ENCODE peak calls at places on chromosomes 2 and 18, in ten cellular contexts. N is brain microvascular endothelial cell, S is PC-3, R is RWPE2, T is upper lobe of right lung, I is adrenal gland, Z is uterus, O is PC-9, G is ovary, P is WERI-Rb-1. M is an unnamed sample. For H3K27me3, the result is how much of the 10 kb centered on the place peaks cover.

GRCh38 chr2:237603718-237604362 is 13.3 kb upstream of the RAB17 start:
- DNase-seq in N (peak), S (peak), R (no peak), T (no peak), I (peak), Z (no peak), O (no peak), G (no peak), P (no peak), M (no peak)

GRCh38 chr2:64696631-64697030 is 42.9 kb upstream of the SERTAD2 start:
- DNase-seq in N (no peak), S (no peak), R (no peak), T (no peak), I (no peak), Z (no peak), O (no peak), G (no peak), P (no peak), M (no peak)

GRCh38 chr2:26034597-26035067 is 748 bp downstream of the RAB10 start:
- DNase-seq in N (no peak), S (peak), R (no peak), T (no peak), I (no peak), Z (no peak), O (no peak), G (no peak), P (no peak), M (no peak)

GRCh38 chr2:169928463-169928864 is 101.2 kb downstream of the UBR3 start:
- DNase-seq in N (peak), S (peak), R (no peak), T (no peak), I (no peak), Z (no peak), O (no peak), G (no peak), P (no peak), M (no peak)

GRCh38 chr18:68400889-68401288 is 314.0 kb downstream of the TMX3 start:
- DNase-seq in N (no peak), S (no peak), R (no peak), T (no peak), I (no peak), Z (no peak), O (no peak), G (no peak), P (no peak), M (no peak)

GRCh38 chr2:238506669-238507068 is 79.9 kb downstream of the ASB1 start:
- DNase-seq in N (no peak), S (no peak), R (peak), T (peak), I (no peak), Z (no peak), O (no peak), G (peak), P (no peak), M (no peak)

GRCh38 chr2:77823028-77823427 is 300.9 kb upstream of the LRRTM4 start:
- DNase-seq in N (no peak), S (no peak), R (no peak), T (no peak), I (no peak), Z (no peak), O (no peak), G (no peak), P (no peak), M (no peak)

GRCh38 chr2:167127135-167127534 is 238.9 kb downstream of the XIRP2 start:
- DNase-seq in N (peak), S (peak), R (no peak), T (no peak), I (no peak), Z (no peak), O (no peak), G (no peak), P (peak), M (no peak)

GRCh38 chr2:43450617-43451016 is 145.2 kb downstream of the THADA start:
- DNase-seq in N (no peak), S (no peak), R (no peak), T (no peak), I (no peak), Z (no peak), O (no peak), G (no peak), P (no peak), M (no peak)

GRCh38 chr18:73668051-73668450 is 479.6 kb downstream of the FBXO15 start:
- DNase-seq in N (no peak), S (no peak), R (no peak), T (no peak), I (no peak), Z (no peak), O (no peak), G (no peak), P (no peak), M (no peak)

GRCh38 chr2:241686649-241687425 is at the start of gene DTYMK:
- DNase-seq in N (peak), S (peak), R (peak), T (peak), I (peak), Z (peak), O (peak), G (peak), P (peak), M (peak)

GRCh38 chr2:143355814-143356213 is 226.6 kb downstream of the ARHGAP15 start:
- DNase-seq in N (no peak), S (no peak), R (no peak), T (no peak), I (no peak), Z (no peak), O (no peak), G (no peak), P (no peak), M (no peak)

GRCh38 chr2:106094101-106094860 is 99.8 kb downstream of the UXS1 start:
- DNase-seq in N (no peak), S (no peak), R (no peak), T (no peak), I (no peak), Z (no peak), O (no peak), G (no peak), P (no peak), M (no peak)

GRCh38 chr2:218902427-218902826 is 21.8 kb downstream of the WNT10A start:
- DNase-seq in N (no peak), S (no peak), R (no peak), T (no peak), I (no peak), Z (no peak), O (no peak), G (no peak), P (no peak), M (no peak)
- H3K27me3 ChIP-seq in N (under half), S (under half), R (under half), T (half or more), I (under half), Z (under half), O (under half), G (under half), P (under half), M (under half)

GRCh38 chr18:57434177-57434535 is 1.0 kb upstream of the ONECUT2 start:
- DNase-seq in N (no peak), S (no peak), R (no peak), T (no peak), I (no peak), Z (no peak), O (no peak), G (no peak), P (peak), M (no peak)

GRCh38 chr18:57433492-57434176 is 1.5 kb upstream of the ONECUT2 start:
- DNase-seq in N (no peak), S (peak), R (no peak), T (no peak), I (no peak), Z (no peak), O (no peak), G (no peak), P (no peak), M (no peak)

GRCh38 chr18:57436193-57436964 is 1.2 kb downstream of the ONECUT2 start:
- DNase-seq in N (no peak), S (no peak), R (no peak), T (no peak), I (no peak), Z (no peak), O (no peak), G (peak), P (no peak), M (no peak)

GRCh38 chr18:57435851-57436192 is 648 bp downstream of the ONECUT2 start:
- DNase-seq in N (no peak), S (no peak), R (no peak), T (no peak), I (no peak), Z (no peak), O (no peak), G (no peak), P (peak), M (no peak)

DNA sequence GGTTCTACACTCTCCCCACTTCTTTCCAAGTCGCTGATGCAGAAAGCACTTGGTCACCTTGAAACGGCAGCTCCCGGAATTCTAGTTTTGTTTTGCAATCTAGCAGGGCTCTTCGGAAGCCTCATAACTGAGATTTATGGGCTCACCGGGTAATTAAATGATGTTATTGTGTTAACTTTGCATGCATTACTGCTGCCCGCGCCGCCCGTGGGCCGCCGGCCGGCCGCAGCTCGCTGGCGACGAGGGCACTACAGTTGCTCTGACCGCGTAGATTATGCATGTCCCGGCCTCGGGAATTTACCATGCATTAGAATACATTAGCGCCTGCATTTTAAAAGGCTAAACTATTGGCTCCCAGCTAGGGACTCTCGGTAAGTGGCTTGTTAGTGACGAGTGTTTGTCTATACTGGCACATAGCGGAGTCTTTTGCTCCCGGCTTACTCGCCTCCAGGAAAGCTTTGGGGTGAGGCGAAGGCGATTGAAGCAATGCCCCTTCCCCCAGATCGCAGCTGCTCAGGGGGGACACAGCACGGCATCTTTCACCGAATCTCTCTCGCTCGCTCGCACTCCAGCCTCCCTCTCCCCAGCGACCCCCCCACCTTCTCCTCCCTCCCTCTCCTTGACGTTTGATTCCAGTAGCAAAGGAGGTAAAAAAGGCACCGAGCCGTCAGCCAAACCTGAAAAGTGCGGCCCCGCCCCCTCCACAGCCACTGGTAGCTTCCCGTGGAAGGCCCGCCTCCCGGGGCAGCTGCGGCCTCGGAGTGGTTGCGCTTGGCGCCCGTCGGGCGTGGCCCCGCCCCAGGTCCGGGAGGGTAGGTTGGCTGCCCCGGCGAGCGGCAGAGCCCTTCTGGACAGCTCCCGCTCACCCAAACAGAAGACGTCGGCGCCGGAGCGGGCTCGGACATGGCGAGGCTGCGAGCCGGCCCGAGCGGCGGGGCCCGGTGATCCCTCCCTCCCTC is at the start of gene ONECUT2:
- DNase-seq in N (peak), S (peak), R (peak), T (peak), I (peak), Z (peak), O (peak), G (peak), P (peak), M (peak)
- H3K4me3 ChIP-seq in N (peak), S (peak), R (peak), T (peak), I (peak), Z (peak), O (peak), G (peak), P (peak), M (peak)

GRCh38 chr2:9250498-9251153 is 44.0 kb downstream of the ASAP2 start:
- DNase-seq in N (no peak), S (no peak), R (no peak), T (no peak), I (no peak), Z (no peak), O (peak), G (no peak), P (no peak), M (no peak)
- H3K27ac ChIP-seq in N (peak), S (peak), R (peak), T (no peak), I (no peak), Z (peak), O (peak), G (no peak), P (no peak), M (peak)

DNA sequence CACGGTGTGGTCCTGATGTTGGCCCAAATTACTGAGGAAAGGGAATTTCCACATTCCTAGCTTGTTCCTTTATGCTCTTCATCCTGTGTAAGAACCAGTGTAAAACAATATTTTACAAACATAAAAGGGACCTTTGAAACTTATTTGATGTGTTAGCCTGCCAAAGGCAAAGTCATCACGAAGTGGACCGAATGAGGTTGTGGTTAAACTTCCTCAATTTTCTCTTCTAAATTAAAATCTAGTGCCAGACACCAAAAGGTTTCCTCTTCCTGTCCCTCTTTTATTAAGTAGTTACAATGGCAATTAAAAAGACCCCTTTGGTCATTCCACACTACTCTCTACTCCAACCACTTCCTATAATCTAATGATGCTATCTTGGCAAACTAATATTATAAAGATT is 279.8 kb downstream of the AFF3 start:
- DNase-seq in N (no peak), S (no peak), R (no peak), T (no peak), I (no peak), Z (no peak), O (no peak), G (no peak), P (no peak), M (no peak)
- H3K27me3 ChIP-seq in N (under half), S (under half), R (under half), T (under half), I (under half), Z (under half), O (under half), G (under half), P (under half), M (under half)

GRCh38 chr2:15695582-15696330 is 104.1 kb downstream of the DDX1 start:
- DNase-seq in N (no peak), S (no peak), R (no peak), T (no peak), I (no peak), Z (no peak), O (no peak), G (no peak), P (no peak), M (no peak)

GRCh38 chr2:15694589-15694986 is 102.9 kb downstream of the DDX1 start:
- DNase-seq in N (no peak), S (no peak), R (no peak), T (no peak), I (no peak), Z (no peak), O (no peak), G (no peak), P (no peak), M (no peak)

GRCh38 chr2:15693382-15693781 is 101.7 kb downstream of the DDX1 start:
- DNase-seq in N (no peak), S (no peak), R (no peak), T (no peak), I (no peak), Z (no peak), O (no peak), G (no peak), P (no peak), M (no peak)

GRCh38 chr2:15692551-15693377 is 101.1 kb downstream of the DDX1 start:
- DNase-seq in N (no peak), S (no peak), R (no peak), T (no peak), I (no peak), Z (no peak), O (no peak), G (no peak), P (no peak), M (no peak)

DNA sequence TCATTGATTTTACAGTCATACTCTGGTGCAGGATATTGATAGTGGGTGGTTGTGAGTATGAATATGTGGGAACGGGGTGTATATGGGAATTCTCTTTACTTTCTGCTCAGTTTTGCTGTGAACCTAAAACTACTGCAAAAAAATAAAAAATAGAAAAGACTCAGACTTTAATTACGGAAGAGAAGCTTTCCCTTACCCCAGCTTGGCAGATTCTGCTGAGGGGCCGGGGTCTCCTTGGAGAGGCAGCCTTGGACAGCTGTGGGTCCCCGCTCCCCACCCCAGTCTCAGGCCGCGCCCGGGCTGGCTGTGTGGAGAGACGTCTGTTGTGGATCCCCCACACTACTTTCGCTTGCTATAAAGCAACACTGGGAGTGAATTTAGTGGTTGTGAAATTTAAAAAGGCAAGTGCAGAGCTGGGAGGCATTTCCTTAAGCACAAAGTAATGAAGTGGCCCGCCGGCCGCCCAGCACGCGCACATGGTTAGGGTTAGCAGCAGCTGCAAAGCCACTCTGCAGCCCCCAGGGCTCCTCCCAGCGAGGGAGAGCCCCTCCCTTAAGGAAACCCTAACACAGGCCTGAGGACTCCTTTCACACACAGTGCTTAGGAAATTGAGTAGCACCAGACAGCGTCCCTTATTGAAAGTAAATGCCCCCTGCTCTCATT is 102.4 kb downstream of the DDX1 start:
- DNase-seq in N (no peak), S (no peak), R (no peak), T (no peak), I (no peak), Z (no peak), O (no peak), G (no peak), P (no peak), M (no peak)
- H3K4me3 ChIP-seq in N (no peak), S (no peak), R (no peak), T (no peak), I (no peak), Z (no peak), O (no peak), G (no peak), P (no peak), M (no peak)

M was measured in right cardiac atrium.